ENCODE peak calls at places on chromosomes 1 and 21, in four cellular contexts. One of them, this sample, is unnamed.

GRCh38 chr1:155070721-155071556 is 7.4 kb downstream of the EFNA4 start:
- DNase-seq in H1: peak; percentile 85
- DNase-seq in IMR-90: peak; percentile 64
- DNase-seq in H9: peak; percentile 94
- DNase-seq in this sample: peak; percentile 94

GRCh38 chr1:244599937-244600350 is 53.0 kb upstream of the DESI2 start:
- DNase-seq in H1: no peak
- DNase-seq in IMR-90: peak; percentile 98
- DNase-seq in H9: no peak
- DNase-seq in this sample: no peak

GRCh38 chr1:28878796-28879195 is 35.6 kb upstream of the EPB41 start:
- DNase-seq in H1: no peak
- DNase-seq in IMR-90: no peak
- DNase-seq in H9: no peak
- DNase-seq in this sample: no peak

GRCh38 chr1:96845464-96845863 is 123.9 kb downstream of the PTBP2 start:
- DNase-seq in H1: peak; percentile 74
- DNase-seq in IMR-90: no peak
- DNase-seq in H9: peak; percentile 74
- DNase-seq in this sample: peak; percentile 85

GRCh38 chr1:190129367-190129766 is 348.3 kb downstream of the BRINP3 start:
- DNase-seq in H1: no peak
- DNase-seq in IMR-90: no peak
- DNase-seq in H9: no peak
- DNase-seq in this sample: no peak

GRCh38 chr1:211632808-211633522 is 42.5 kb downstream of the NEK2 start:
- DNase-seq in H1: no peak
- DNase-seq in IMR-90: peak; percentile 89
- DNase-seq in H9: no peak
- DNase-seq in this sample: no peak

GRCh38 chr1:40622936-40623629 is 42.4 kb downstream of the RIMS3 start:
- DNase-seq in H1: peak; percentile 20
- DNase-seq in IMR-90: no peak
- DNase-seq in H9: peak; percentile 14
- DNase-seq in this sample: no peak

GRCh38 chr1:153801786-153802697 is 26.8 kb downstream of the SLC27A3 start:
- DNase-seq in H1: no peak
- DNase-seq in IMR-90: no peak
- DNase-seq in H9: no peak
- DNase-seq in this sample: no peak

GRCh38 chr1:35555601-35556477 is 1.4 kb downstream of the KIAA0319L start:
- DNase-seq in H1: no peak
- DNase-seq in IMR-90: peak; percentile 78
- DNase-seq in H9: no peak
- DNase-seq in this sample: no peak

GRCh38 chr1:89606227-89606945 is 26.5 kb upstream of the LRRC8C start:
- DNase-seq in H1: no peak
- DNase-seq in IMR-90: no peak
- DNase-seq in H9: no peak
- DNase-seq in this sample: no peak

GRCh38 chr1:94119306-94119705 is 1.6 kb downstream of the ABCA4 start:
- DNase-seq in H1: no peak
- DNase-seq in IMR-90: no peak
- DNase-seq in H9: no peak
- DNase-seq in this sample: no peak

GRCh38 chr1:27403065-27403726 is 10.8 kb downstream of the GPR3 start:
- DNase-seq in H1: peak; percentile 71
- DNase-seq in IMR-90: peak; percentile 42
- DNase-seq in H9: peak; percentile 81
- DNase-seq in this sample: peak; percentile 84

GRCh38 chr1:245810789-245811337 is 656.1 kb downstream of the KIF26B start:
- DNase-seq in H1: peak; percentile 26
- DNase-seq in IMR-90: no peak
- DNase-seq in H9: no peak
- DNase-seq in this sample: no peak

GRCh38 chr1:20732071-20732587 is 374 bp downstream of the SH2D5 start:
- DNase-seq in H1: peak; percentile 88
- DNase-seq in IMR-90: peak; percentile 81
- DNase-seq in H9: peak; percentile 94
- DNase-seq in this sample: peak; percentile 82

GRCh38 chr1:11488201-11488770 is 9.3 kb downstream of the DISP3 start:
- DNase-seq in H1: no peak
- DNase-seq in IMR-90: no peak
- DNase-seq in H9: no peak
- DNase-seq in this sample: no peak

GRCh38 chr1:57162607-57163235 is 196.9 kb upstream of the C8B start:
- DNase-seq in H1: no peak
- DNase-seq in IMR-90: no peak
- DNase-seq in H9: no peak
- DNase-seq in this sample: no peak

GRCh38 chr1:234065794-234066447 is 161.4 kb downstream of the SLC35F3 start:
- DNase-seq in H1: peak; percentile 95
- DNase-seq in IMR-90: peak; percentile 47
- DNase-seq in H9: peak; percentile 81
- DNase-seq in this sample: peak; percentile 78

GRCh38 chr1:194081444-194081843 is 895.0 kb upstream of the B3GALT2 start:
- DNase-seq in H1: no peak
- DNase-seq in IMR-90: no peak
- DNase-seq in H9: no peak
- DNase-seq in this sample: no peak

GRCh38 chr1:153431928-153432327 is 15.6 kb downstream of the S100A7A start:
- DNase-seq in H1: peak; percentile 23
- DNase-seq in IMR-90: no peak
- DNase-seq in H9: no peak
- DNase-seq in this sample: no peak

GRCh38 chr21:40095477-40095876 is 228.2 kb downstream of the PCP4 start:
- DNase-seq in H1: no peak
- DNase-seq in IMR-90: no peak
- DNase-seq in H9: no peak
- DNase-seq in this sample: no peak

GRCh38 chr21:25637846-25638245 is 1.2 kb upstream of the JAM2 start:
- DNase-seq in H1: no peak
- DNase-seq in IMR-90: no peak
- DNase-seq in H9: no peak
- DNase-seq in this sample: peak; percentile 10

GRCh38 chr1:153493343-153493960 is 33.0 kb upstream of the S100A7 start:
- DNase-seq in H1: no peak
- DNase-seq in IMR-90: no peak
- DNase-seq in H9: no peak
- DNase-seq in this sample: no peak

GRCh38 chr1:182680901-182681300 is 3.5 kb downstream of the RGS8 start:
- DNase-seq in H1: no peak
- DNase-seq in IMR-90: no peak
- DNase-seq in H9: no peak
- DNase-seq in this sample: no peak

GRCh38 chr1:225880210-225880584 is 2.0 kb downstream of the TMEM63A start:
- DNase-seq in H1: no peak
- DNase-seq in IMR-90: no peak
- DNase-seq in H9: no peak
- DNase-seq in this sample: no peak

GRCh38 chr1:11530731-11531311 is 51.9 kb downstream of the DISP3 start:
- DNase-seq in H1: no peak
- DNase-seq in IMR-90: no peak
- DNase-seq in H9: no peak
- DNase-seq in this sample: no peak

GRCh38 chr21:44883250-44883649 is 9.8 kb upstream of the PTTG1IP start:
- DNase-seq in H1: no peak
- DNase-seq in IMR-90: no peak
- DNase-seq in H9: no peak
- DNase-seq in this sample: no peak

GRCh38 chr1:183159960-183160359 is 26.1 kb upstream of the LAMC2 start:
- DNase-seq in H1: no peak
- DNase-seq in IMR-90: no peak
- DNase-seq in H9: no peak
- DNase-seq in this sample: peak; percentile 18

GRCh38 chr1:198584163-198584562 is 43.7 kb upstream of the ATP6V1G3 start:
- DNase-seq in H1: no peak
- DNase-seq in IMR-90: no peak
- DNase-seq in H9: no peak
- DNase-seq in this sample: no peak

DNA sequence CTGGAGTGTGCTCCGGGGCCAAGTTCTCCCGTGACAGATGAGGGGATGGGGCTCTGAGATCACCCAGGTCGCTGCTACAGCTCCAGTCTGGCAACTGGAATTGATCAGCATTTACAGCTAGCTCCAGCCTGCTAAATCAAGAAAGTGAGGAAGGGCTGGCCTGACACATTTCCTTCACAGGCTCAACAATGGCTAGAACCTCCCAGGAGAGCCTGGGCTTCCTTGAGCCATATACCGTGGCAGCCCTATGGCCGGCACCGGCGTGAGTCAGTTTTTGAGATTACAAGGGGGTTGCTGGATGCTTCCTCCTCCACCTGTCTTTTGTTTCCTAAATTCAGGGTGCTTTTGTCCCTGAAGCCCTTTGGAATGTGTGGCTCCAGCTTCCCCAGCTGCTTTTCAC is 104.2 kb downstream of the ETS2 start:
- DNase-seq in H1: no peak
- DNase-seq in IMR-90: no peak
- DNase-seq in H9: no peak
- DNase-seq in this sample: no peak
- H3K56ac ChIP-seq in H1: no peak overlapping the region
- H3K56ac ChIP-seq in IMR-90: no peak overlapping the region
- H3K56ac ChIP-seq in H9: no peak overlapping the region
- H3K56ac ChIP-seq in this sample: no peak overlapping the region

GRCh38 chr1:34547043-34547674 is 207.7 kb upstream of the GJB5 start:
- DNase-seq in H1: peak; percentile 55
- DNase-seq in IMR-90: no peak
- DNase-seq in H9: peak; percentile 80
- DNase-seq in this sample: peak; percentile 88
- H3K56ac ChIP-seq in H1: no peak overlapping the region
- H3K56ac ChIP-seq in IMR-90: no peak overlapping the region
- H3K56ac ChIP-seq in H9: no peak overlapping the region
- H3K56ac ChIP-seq in this sample: no peak overlapping the region

GRCh38 chr1:49340576-49340975 is 563.9 kb upstream of the BEND5 start:
- DNase-seq in H1: no peak
- DNase-seq in IMR-90: no peak
- DNase-seq in H9: no peak
- DNase-seq in this sample: no peak
- H3K56ac ChIP-seq in H1: no peak overlapping the region
- H3K56ac ChIP-seq in IMR-90: no peak overlapping the region
- H3K56ac ChIP-seq in H9: no peak overlapping the region
- H3K56ac ChIP-seq in this sample: no peak overlapping the region

GRCh38 chr1:32724678-32725594 is 22.4 kb upstream of the SYNC start:
- DNase-seq in H1: peak; percentile 56
- DNase-seq in IMR-90: peak; percentile 96
- DNase-seq in H9: peak; percentile 85
- DNase-seq in this sample: peak; percentile 96
- H3K56ac ChIP-seq in H1: no peak overlapping the region
- H3K56ac ChIP-seq in IMR-90: no peak overlapping the region
- H3K56ac ChIP-seq in H9: no peak overlapping the region
- H3K56ac ChIP-seq in this sample: peak overlapping the region; percentile 80

GRCh38 chr1:23441446-23442148 is 17.0 kb upstream of the TCEA3 start:
- DNase-seq in H1: no peak
- DNase-seq in IMR-90: no peak
- DNase-seq in H9: no peak
- DNase-seq in this sample: no peak
- H3K56ac ChIP-seq in H1: no peak overlapping the region
- H3K56ac ChIP-seq in IMR-90: no peak overlapping the region
- H3K56ac ChIP-seq in H9: no peak overlapping the region
- H3K56ac ChIP-seq in this sample: no peak overlapping the region

DNA sequence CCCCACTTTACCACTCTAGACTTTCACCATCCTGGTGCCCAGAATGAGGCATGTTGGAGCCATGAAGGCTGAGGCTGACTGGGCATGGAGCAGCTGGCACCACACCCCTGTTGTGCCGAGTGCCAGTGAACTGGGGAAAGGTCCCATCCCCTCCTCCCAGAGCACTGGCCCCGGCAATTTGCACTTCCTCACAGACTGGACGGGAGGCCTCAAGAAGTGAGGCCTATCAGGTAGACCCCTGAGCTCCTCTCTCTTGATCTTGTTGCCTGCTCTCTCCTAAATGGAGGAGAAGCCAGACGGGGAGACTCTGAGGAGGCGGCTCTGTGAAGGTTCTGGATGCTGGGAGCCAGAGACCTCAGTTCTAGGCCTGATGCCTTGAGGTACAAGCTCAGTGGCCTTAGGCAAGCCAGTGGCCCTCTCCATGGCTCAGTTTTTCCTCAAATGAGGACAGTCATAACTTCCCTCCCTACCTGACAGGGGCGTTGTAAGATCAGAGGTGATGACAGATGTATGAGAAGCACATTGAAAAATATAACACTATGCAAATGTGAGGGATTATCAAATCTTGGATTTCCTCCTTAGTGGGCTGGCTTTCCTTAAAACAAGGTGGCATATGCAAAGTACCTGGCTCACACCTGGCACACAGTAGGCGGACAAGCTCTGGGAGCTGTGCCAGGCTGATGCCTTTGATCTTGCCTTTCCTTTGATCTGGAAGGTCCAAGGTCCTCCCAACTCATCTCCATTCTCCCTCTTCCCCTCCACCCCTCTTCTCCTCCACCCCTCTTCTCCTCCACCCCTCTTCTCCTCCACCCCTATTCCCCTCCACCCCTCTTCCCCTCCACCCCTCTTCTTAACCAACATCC is 6.7 kb downstream of the GRHL3 start:
- DNase-seq in H1: no peak
- DNase-seq in IMR-90: no peak
- DNase-seq in H9: no peak
- DNase-seq in this sample: no peak
- H3K56ac ChIP-seq in H1: no peak overlapping the region
- H3K56ac ChIP-seq in IMR-90: no peak overlapping the region
- H3K56ac ChIP-seq in H9: no peak overlapping the region
- H3K56ac ChIP-seq in this sample: no peak overlapping the region

GRCh38 chr21:45979651-45980050 is 1.9 kb upstream of the COL6A1 start:
- DNase-seq in H1: no peak
- DNase-seq in IMR-90: no peak
- DNase-seq in H9: no peak
- DNase-seq in this sample: no peak
- H3K56ac ChIP-seq in H1: no peak overlapping the region
- H3K56ac ChIP-seq in IMR-90: no peak overlapping the region
- H3K56ac ChIP-seq in H9: no peak overlapping the region
- H3K56ac ChIP-seq in this sample: peak overlapping the region; percentile 36

GRCh38 chr1:67029472-67029871 is 24.5 kb downstream of the SLC35D1 start:
- DNase-seq in H1: no peak
- DNase-seq in IMR-90: no peak
- DNase-seq in H9: no peak
- DNase-seq in this sample: no peak

GRCh38 chr1:67031121-67031520 is 22.8 kb downstream of the SLC35D1 start:
- DNase-seq in H1: no peak
- DNase-seq in IMR-90: no peak
- DNase-seq in H9: no peak
- DNase-seq in this sample: no peak

DNA sequence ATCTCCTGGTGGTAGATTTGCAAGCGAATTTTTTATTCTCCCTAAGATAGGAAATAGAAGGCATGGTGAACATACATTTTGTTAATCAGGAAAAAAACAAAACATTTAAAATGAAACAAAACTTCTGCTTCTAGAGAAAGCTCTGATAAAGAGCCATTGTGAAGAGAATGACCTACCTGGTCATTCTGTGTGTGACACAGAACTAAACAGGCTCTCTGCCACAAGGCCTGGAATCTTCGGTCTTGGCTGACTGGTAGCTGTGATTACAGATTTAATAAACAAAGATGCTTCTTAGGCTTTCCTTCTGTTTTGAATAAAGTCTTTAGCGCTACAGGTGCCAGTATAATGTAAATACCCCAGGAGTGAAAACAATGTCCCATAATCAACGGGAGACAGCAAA is 22.1 kb downstream of the SLC35D1 start:
- DNase-seq in H1: no peak
- DNase-seq in IMR-90: no peak
- DNase-seq in H9: no peak
- DNase-seq in this sample: no peak
- H3K56ac ChIP-seq in H1: no peak overlapping the region
- H3K56ac ChIP-seq in IMR-90: no peak overlapping the region
- H3K56ac ChIP-seq in H9: no peak overlapping the region
- H3K56ac ChIP-seq in this sample: no peak overlapping the region